ENCODE peak calls at places on chromosome 18, in seven cellular contexts. C, B, O, D, H, P and J are unnamed samples.
A peak's percentile ranks its signal among the peaks of the same experiment; 100 is the strongest.

GRCh38 chr18:58058720-58059119 is 14.7 kb downstream of the NEDD4L start:
- DNase-seq in C (no peak), H (no peak), O (no peak), B (no peak), D (no peak), P (no peak), J (no peak)

GRCh38 chr18:67854340-67854739 is 337.8 kb upstream of the DSEL start:
- DNase-seq in P (no peak), B (no peak), D (no peak), O (no peak), C (no peak), H (no peak), J (no peak)

GRCh38 chr18:79326413-79327198 is 69.1 kb upstream of the NFATC1 start:
- DNase-seq in P (no peak), D (no peak), C (no peak), O (no peak), H (no peak), B (no peak), J (no peak)

GRCh38 chr18:10139783-10140410 is 226.1 kb downstream of the VAPA start:
- DNase-seq in B (no peak), P (no peak), H (no peak), C (no peak), D (no peak), O (no peak), J (no peak)

GRCh38 chr18:60391571-60392226 is 19.1 kb upstream of the MC4R start:
- DNase-seq in C (no peak), O (no peak), B (no peak), D (no peak), H (no peak), P (no peak), J (no peak)

GRCh38 chr18:44624052-44624451 is 56.6 kb upstream of the SETBP1 start:
- DNase-seq in D (no peak), O (no peak), B (no peak), H (no peak), P (no peak), C (no peak), J (no peak)

GRCh38 chr18:75244336-75244735 is 33.7 kb downstream of the TSHZ1 start:
- DNase-seq in P (no peak), O (no peak), C (no peak), D (no peak), B (peak; percentile 48), H (no peak), J (no peak)

GRCh38 chr18:23887493-23887892 is 127.1 kb upstream of the TTC39C start:
- DNase-seq in H (no peak), O (no peak), D (no peak), B (no peak), C (no peak), P (no peak), J (peak; percentile 61)

GRCh38 chr18:67485655-67486054 is 30.9 kb downstream of the DSEL start:
- DNase-seq in O (no peak), B (no peak), H (no peak), D (peak; percentile 75), P (no peak), C (no peak), J (no peak)

GRCh38 chr18:26963292-26963691 is 97.8 kb upstream of the AQP4 start:
- DNase-seq in O (no peak), H (no peak), C (no peak), P (no peak), D (peak; percentile 1), B (no peak), J (no peak)

GRCh38 chr18:50143295-50143694 is 51.7 kb downstream of the MYO5B start:
- DNase-seq in P (no peak), B (no peak), H (no peak), O (no peak), C (no peak), D (no peak), J (no peak)

GRCh38 chr18:7567487-7568425 is 640 bp downstream of the PTPRM start:
- DNase-seq in C (peak; percentile 14), H (peak; percentile 51), O (peak; percentile 77), P (peak; percentile 48), B (peak; percentile 77), D (no peak), J (peak; percentile 57)

GRCh38 chr18:4599312-4599711 is 144.2 kb upstream of the DLGAP1 start:
- DNase-seq in H (no peak), D (no peak), O (no peak), C (no peak), P (no peak), B (no peak), J (no peak)

GRCh38 chr18:76747676-76748075 is 74.7 kb upstream of the ZNF236 start:
- DNase-seq in O (no peak), B (peak; percentile 4), D (no peak), P (no peak), C (no peak), H (no peak), J (no peak)

GRCh38 chr18:67665266-67665665 is 148.7 kb upstream of the DSEL start:
- DNase-seq in H (no peak), P (no peak), D (no peak), B (no peak), C (no peak), O (no peak), J (no peak)

GRCh38 chr18:69261436-69261835 is 139.3 kb upstream of the DOK6 start:
- DNase-seq in C (no peak), D (no peak), O (no peak), H (no peak), P (no peak), B (no peak), J (no peak)

GRCh38 chr18:55101458-55101824 is 142.2 kb upstream of the CCDC68 start:
- DNase-seq in P (no peak), D (no peak), H (no peak), O (no peak), C (no peak), B (no peak), J (no peak)

GRCh38 chr18:10244341-10244740 is 210.1 kb upstream of the APCDD1 start:
- DNase-seq in D (no peak), B (no peak), C (no peak), P (no peak), H (no peak), O (no peak), J (no peak)

GRCh38 chr18:58682429-58683069 is 11.3 kb downstream of the MALT1 start:
- DNase-seq in H (no peak), P (peak; percentile 57), O (peak; percentile 65), D (peak; percentile 88), C (no peak), B (peak; percentile 75), J (no peak)

GRCh38 chr18:48326901-48327675 is 82.1 kb downstream of the ZBTB7C start:
- DNase-seq in P (no peak), B (no peak), C (no peak), H (no peak), O (peak; percentile 74), D (no peak), J (no peak)

GRCh38 chr18:24987933-24988840 is 363.8 kb downstream of the ZNF521 start:
- DNase-seq in P (peak; percentile 43), C (no peak), H (no peak), B (no peak), D (no peak), O (no peak), J (peak; percentile 64)

GRCh38 chr18:24791736-24792135 is 331.3 kb downstream of the HRH4 start:
- DNase-seq in D (no peak), O (no peak), C (no peak), P (no peak), H (no peak), B (no peak), J (no peak)